ENCODE peak calls at places on chromosomes 2 and 18, in seven cellular contexts. C, A, L, O, T, D and G are unnamed samples.

GRCh38 chr2:78839259-78839658 is 186.2 kb upstream of the REG3G start:
- DNase-seq in C (no peak), A (no peak), L (no peak), O (no peak), T (no peak), D (no peak), G (no peak)

GRCh38 chr2:228131833-228132232 is 49.7 kb downstream of the SPHKAP start:
- DNase-seq in C (no peak), A (no peak), L (no peak), O (no peak), T (no peak), D (no peak), G (no peak)

GRCh38 chr18:59846814-59847490 is 52.8 kb upstream of the PMAIP1 start:
- DNase-seq in C (peak; percentile 34), A (peak; percentile 16), L (no peak), O (no peak), T (peak; percentile 80), D (peak; percentile 57), G (no peak)

GRCh38 chr2:109103286-109103685 is 25.7 kb upstream of the SH3RF3 start:
- DNase-seq in C (no peak), A (no peak), L (no peak), O (no peak), T (no peak), D (no peak), G (no peak)

GRCh38 chr2:138919336-138919735 is 139.1 kb upstream of the NXPH2 start:
- DNase-seq in C (no peak), A (no peak), L (no peak), O (no peak), T (no peak), D (no peak), G (no peak)

GRCh38 chr2:134275058-134275862 is 21.4 kb downstream of the MGAT5 start:
- DNase-seq in C (no peak), A (no peak), L (no peak), O (no peak), T (no peak), D (no peak), G (peak; percentile 88)

GRCh38 chr2:201182650-201183372 is at the start of gene CASP10:
- DNase-seq in C (peak; percentile 64), A (no peak), L (no peak), O (peak; percentile 31), T (peak; percentile 41), D (peak; percentile 53), G (no peak)

GRCh38 chr2:145170787-145171186 is 650.9 kb upstream of the ZEB2 start:
- DNase-seq in C (no peak), A (no peak), L (no peak), O (no peak), T (no peak), D (no peak), G (no peak)

GRCh38 chr2:96839288-96839874 is 4.4 kb downstream of the ANKRD23 start:
- DNase-seq in C (no peak), A (no peak), L (no peak), O (no peak), T (peak; percentile 85), D (peak; percentile 75), G (peak; percentile 96)

GRCh38 chr18:27030403-27030802 is 154.7 kb downstream of the CHST9 start:
- DNase-seq in C (no peak), A (no peak), L (no peak), O (no peak), T (no peak), D (no peak), G (no peak)